ENCODE peak calls at places on chromosomes 7 and 10, in ten cellular contexts. Q is fibroblast of lung, I is BE2C, T is glutamatergic neuron, U is HFFc6, O is heart right ventricle, D is ovary, W is lower lobe of right lung, X is GM12865, C is cardiac muscle cell. N is an unnamed sample.

GRCh38 chr7:104775581-104775980 is 238.4 kb upstream of the KMT2E start:
- DNase-seq in Q (no peak), I (no peak), T (no peak), U (no peak), O (no peak), D (no peak), W (no peak), X (no peak), C (no peak), N (no peak)

GRCh38 chr7:155543011-155543881 is 3.1 kb downstream of the CNPY1 start:
- DNase-seq in Q (no peak), I (no peak), T (no peak), U (no peak), O (no peak), D (no peak), W (no peak), X (no peak), C (peak; percentile 47), N (no peak)

GRCh38 chr10:6083523-6084475 is 5.0 kb upstream of the RBM17 start:
- DNase-seq in Q (no peak), I (no peak), T (no peak), U (no peak), O (no peak), D (no peak), W (no peak), X (no peak), C (peak; percentile 70), N (peak; percentile 42)

GRCh38 chr7:1767524-1767923 is 97.4 kb downstream of the ELFN1 start:
- DNase-seq in Q (no peak), I (no peak), T (no peak), U (no peak), O (no peak), D (no peak), W (no peak), X (no peak), C (no peak), N (no peak)

GRCh38 chr7:497946-498655 is 21.5 kb downstream of the PDGFA start:
- DNase-seq in Q (no peak), I (no peak), T (peak; percentile 4), U (no peak), O (no peak), D (no peak), W (peak; percentile 26), X (no peak), C (no peak), N (no peak)

GRCh38 chr10:132281915-132282666 is 25.7 kb downstream of the STK32C start:
- DNase-seq in Q (no peak), I (peak; percentile 29), T (peak; percentile 74), U (no peak), O (no peak), D (no peak), W (peak; percentile 41), X (no peak), C (no peak), N (no peak)

GRCh38 chr7:152435384-152436278 is at the start of gene KMT2C:
- DNase-seq in Q (peak; percentile 41), I (peak; percentile 67), T (peak; percentile 67), U (no peak), O (peak; percentile 65), D (peak; percentile 67), W (peak; percentile 75), X (peak; percentile 68), C (peak; percentile 60), N (no peak)

GRCh38 chr7:17848516-17848915 is 91.8 kb downstream of the SNX13 start:
- DNase-seq in Q (no peak), I (no peak), T (no peak), U (no peak), O (no peak), D (no peak), W (no peak), X (no peak), C (no peak), N (no peak)

GRCh38 chr10:113924664-113925063 is 70.2 kb downstream of the NHLRC2 start:
- DNase-seq in Q (no peak), I (no peak), T (no peak), U (no peak), O (no peak), D (no peak), W (no peak), X (no peak), C (no peak), N (no peak)

GRCh38 chr10:113921571-113922370 is 67.3 kb downstream of the NHLRC2 start:
- DNase-seq in Q (peak; percentile 14), I (no peak), T (no peak), U (no peak), O (no peak), D (no peak), W (no peak), X (no peak), C (peak; percentile 25), N (no peak)

GRCh38 chr10:113920819-113921345 is 66.4 kb downstream of the NHLRC2 start:
- DNase-seq in Q (no peak), I (no peak), T (no peak), U (no peak), O (no peak), D (no peak), W (no peak), X (no peak), C (no peak), N (no peak)

GRCh38 chr10:113924171-113924570 is 69.7 kb downstream of the NHLRC2 start:
- DNase-seq in Q (no peak), I (no peak), T (no peak), U (no peak), O (no peak), D (no peak), W (no peak), X (no peak), C (no peak), N (no peak)

DNA sequence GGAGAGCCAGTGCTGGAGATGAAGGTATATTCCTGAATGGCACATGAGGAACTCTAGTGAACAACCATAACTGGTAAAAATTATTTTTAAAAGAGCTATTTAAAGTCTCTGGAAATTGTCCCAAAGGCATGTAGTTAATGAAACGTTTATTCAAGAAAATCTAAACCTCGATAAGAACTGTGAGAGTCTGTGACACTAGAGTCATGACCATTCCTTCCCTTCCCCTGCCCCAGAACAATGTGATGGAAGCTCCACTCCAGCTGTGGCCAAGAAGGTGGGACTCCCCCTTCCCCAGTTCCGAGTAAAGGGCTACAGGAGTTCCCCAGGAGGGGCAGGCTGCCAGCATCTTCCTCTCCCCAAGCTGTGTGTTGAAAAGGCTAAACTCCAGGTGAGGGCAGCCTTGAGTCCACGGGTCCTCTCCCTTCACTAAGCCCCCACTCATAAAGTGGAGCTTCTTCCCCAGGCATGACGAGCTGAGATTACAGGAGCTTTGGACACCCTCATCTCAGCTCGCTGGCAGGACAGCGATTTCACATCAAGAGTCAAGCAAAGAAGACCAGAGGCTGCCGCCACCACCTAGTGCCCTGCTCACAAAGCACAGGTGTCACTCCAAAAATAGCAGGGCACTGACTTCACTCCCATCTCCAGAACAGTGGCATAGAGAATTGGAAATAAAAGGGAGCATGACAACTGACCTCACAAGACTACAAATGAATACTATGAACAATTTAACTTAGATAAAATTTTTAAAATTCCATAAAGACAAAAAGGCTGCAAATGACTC is 68.5 kb downstream of the NHLRC2 start:
- DNase-seq in Q (no peak), I (no peak), T (no peak), U (no peak), O (no peak), D (no peak), W (no peak), X (peak; percentile 41), C (no peak), N (no peak)
- TF ChIP-seq CTCF in Q (no peak), I (no peak), T (no peak), U (no peak), O (no peak), D (no peak), W (no peak), X (no peak), C (no peak), N (no peak)

GRCh38 chr10:58806323-58806722 is 293.7 kb downstream of the BICC1 start:
- DNase-seq in Q (no peak), I (no peak), T (no peak), U (no peak), O (no peak), D (no peak), W (no peak), X (no peak), C (no peak), N (no peak)

GRCh38 chr10:58806970-58807630 is 294.4 kb downstream of the BICC1 start:
- DNase-seq in Q (no peak), I (no peak), T (no peak), U (no peak), O (no peak), D (no peak), W (no peak), X (no peak), C (no peak), N (no peak)

GRCh38 chr10:58802047-58802446 is 289.4 kb downstream of the BICC1 start:
- DNase-seq in Q (no peak), I (no peak), T (no peak), U (no peak), O (no peak), D (no peak), W (no peak), X (no peak), C (no peak), N (no peak)

GRCh38 chr10:58810751-58811150 is 298.1 kb downstream of the BICC1 start:
- DNase-seq in Q (no peak), I (no peak), T (no peak), U (no peak), O (no peak), D (no peak), W (no peak), X (no peak), C (no peak), N (no peak)

GRCh38 chr10:58807631-58808024 is 295.0 kb downstream of the BICC1 start:
- DNase-seq in Q (peak; percentile 86), I (no peak), T (no peak), U (peak; percentile 61), O (no peak), D (peak; percentile 42), W (no peak), X (no peak), C (peak; percentile 41), N (no peak)
- TF ChIP-seq CTCF in Q (no peak), I (no peak), T (no peak), U (no peak), O (no peak), D (no peak), W (no peak), X (no peak), C (no peak), N (no peak)

DNA sequence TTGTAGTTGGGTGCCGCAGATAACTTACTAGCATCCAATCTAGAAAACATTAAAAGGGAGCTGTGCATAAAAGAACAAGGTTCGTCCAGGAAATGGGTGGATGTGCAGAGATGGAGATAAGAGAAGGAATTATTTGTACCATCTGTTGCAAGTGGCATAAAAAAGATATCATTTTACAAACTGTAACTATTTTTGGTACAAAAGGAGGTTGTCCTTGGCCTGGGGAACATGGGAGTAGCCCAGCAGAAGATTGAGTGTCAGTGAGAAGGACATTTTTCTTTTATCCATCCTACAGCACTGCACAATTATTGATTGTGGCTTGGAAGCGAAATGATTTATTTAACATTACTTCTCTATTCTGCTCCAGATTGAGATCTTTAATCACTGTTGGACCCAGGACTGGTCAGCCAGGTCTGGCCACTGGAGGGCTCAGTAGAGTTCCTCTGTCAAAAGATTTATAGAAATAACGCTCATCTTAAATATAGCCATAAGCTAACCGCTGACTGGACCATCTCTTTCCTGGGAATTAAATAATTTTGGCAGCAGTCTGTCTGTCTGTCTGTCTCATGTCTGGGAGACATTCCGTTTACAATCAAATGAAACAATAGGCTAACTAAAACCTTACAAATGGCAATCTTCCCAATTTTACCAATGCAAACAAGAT is 254.1 kb downstream of the KIAA1217 start:
- DNase-seq in Q (peak; percentile 35), I (no peak), T (no peak), U (no peak), O (no peak), D (no peak), W (no peak), X (no peak), C (no peak), N (no peak)
- TF ChIP-seq CTCF in Q (peak; percentile 34), I (peak; percentile 4), T (no peak), U (peak; percentile 57), O (no peak), D (no peak), W (no peak), X (no peak), C (peak; percentile 20), N (peak; percentile 20)

GRCh38 chr10:88316292-88316861 is 266.7 kb downstream of the RNLS start:
- DNase-seq in Q (no peak), I (no peak), T (no peak), U (no peak), O (no peak), D (no peak), W (no peak), X (no peak), C (no peak), N (no peak)

GRCh38 chr10:88317099-88317498 is 266.0 kb downstream of the RNLS start:
- DNase-seq in Q (no peak), I (no peak), T (no peak), U (no peak), O (no peak), D (no peak), W (no peak), X (no peak), C (no peak), N (no peak)

GRCh38 chr10:88319960-88320517 is 263.1 kb downstream of the RNLS start:
- DNase-seq in Q (no peak), I (no peak), T (no peak), U (no peak), O (no peak), D (no peak), W (no peak), X (no peak), C (no peak), N (no peak)

GRCh38 chr10:88315746-88316145 is 267.4 kb downstream of the RNLS start:
- DNase-seq in Q (no peak), I (no peak), T (no peak), U (no peak), O (no peak), D (no peak), W (no peak), X (no peak), C (no peak), N (no peak)

GRCh38 chr10:88318803-88319202 is 264.3 kb downstream of the RNLS start:
- DNase-seq in Q (peak; percentile 2), I (peak; percentile 9), T (no peak), U (no peak), O (no peak), D (no peak), W (no peak), X (peak; percentile 44), C (no peak), N (no peak)
- TF ChIP-seq CTCF in Q (peak; percentile 27), I (peak; percentile 54), T (peak; percentile 48), U (peak; percentile 61), O (no peak), D (no peak), W (no peak), X (peak; percentile 8), C (no peak), N (peak; percentile 31)

N was measured in osteocyte.